ENCODE peak calls at places on chromosomes 2 and 18, in ten cellular contexts. N is neuronal stem cell; A is GM06990; F is HAP-1; S is CD8-positive, alpha-beta T cell; W is IMR-90; Y is bronchial epithelial cell; Q is left lung; K is ovary; T is neural progenitor cell. L is an unnamed sample.
A peak's percentile ranks its signal among the peaks of the same experiment; 100 is the strongest.

GRCh38 chr18:59238385-59238784 is 18.4 kb downstream of the GRP start:
- DNase-seq in A (no peak), K (no peak), W (no peak), Y (no peak), S (no peak), Q (no peak), T (no peak), N (no peak), F (no peak), L (no peak)

GRCh38 chr18:62720048-62720447 is 4.7 kb downstream of the PHLPP1 start:
- DNase-seq in Q (no peak), F (no peak), Y (no peak), T (no peak), W (no peak), N (no peak), A (no peak), K (no peak), S (no peak), L (no peak)

GRCh38 chr2:42910657-42911405 is 118.4 kb upstream of the HAAO start:
- DNase-seq in S (no peak), Q (no peak), T (no peak), Y (no peak), K (no peak), W (no peak), F (no peak), A (no peak), N (no peak), L (no peak)

GRCh38 chr18:72235422-72235821 is 308.7 kb downstream of the CBLN2 start:
- DNase-seq in N (peak; percentile 71), S (no peak), W (no peak), A (no peak), Y (peak; percentile 6), F (peak; percentile 45), T (peak; percentile 82), Q (no peak), K (no peak), L (no peak)

GRCh38 chr2:200377774-200378336 is 71.4 kb downstream of the SPATS2L start:
- DNase-seq in N (no peak), T (no peak), A (no peak), F (no peak), K (no peak), W (no peak), S (no peak), Q (no peak), Y (no peak), L (no peak)

GRCh38 chr2:124623560-124623959 is 598.5 kb downstream of the CNTNAP5 start:
- DNase-seq in A (no peak), W (no peak), Y (no peak), F (no peak), K (no peak), S (no peak), N (no peak), T (peak; percentile 39), Q (no peak), L (no peak)

GRCh38 chr18:9736445-9736844 is 28.3 kb downstream of the RAB31 start:
- DNase-seq in N (no peak), Q (no peak), W (no peak), A (no peak), T (no peak), S (no peak), Y (no peak), K (no peak), F (no peak), L (no peak)

GRCh38 chr2:96772903-96773675 is 12.4 kb downstream of the CNNM4 start:
- DNase-seq in F (no peak), Y (no peak), S (no peak), Q (no peak), W (no peak), T (no peak), N (no peak), K (no peak), A (peak; percentile 53), L (peak; percentile 9)

GRCh38 chr2:208360259-208361076 is 46.1 kb upstream of the PTH2R start:
- DNase-seq in A (peak; percentile 20), W (no peak), T (no peak), N (no peak), Q (peak; percentile 74), F (no peak), K (no peak), S (no peak), Y (no peak), L (peak; percentile 34)
- H3K4me3 ChIP-seq in A (no peak overlapping the region), W (no peak overlapping the region), T (no peak overlapping the region), N (no peak overlapping the region), Q (no peak overlapping the region), F (no peak overlapping the region), K (no peak overlapping the region), S (no peak overlapping the region), Y (no peak overlapping the region), L (no peak overlapping the region)

GRCh38 chr2:121281694-121282093 is 3.3 kb downstream of the TFCP2L1 start:
- DNase-seq in N (no peak), T (no peak), Q (no peak), A (no peak), W (no peak), F (no peak), Y (no peak), K (no peak), S (no peak), L (no peak)

GRCh38 chr2:121282800-121283382 is 2.1 kb downstream of the TFCP2L1 start:
- DNase-seq in F (no peak), K (no peak), N (no peak), A (no peak), S (no peak), Q (no peak), W (no peak), Y (no peak), T (no peak), L (no peak)

GRCh38 chr2:121285077-121285449 is at the start of gene TFCP2L1:
- DNase-seq in K (no peak), T (peak; percentile 67), A (peak; percentile 56), N (no peak), W (no peak), Y (peak; percentile 30), Q (peak; percentile 90), F (peak; percentile 71), S (no peak), L (peak; percentile 94)

GRCh38 chr2:121284424-121285076 is 452 bp downstream of the TFCP2L1 start:
- DNase-seq in W (no peak), S (no peak), F (peak; percentile 46), A (no peak), K (no peak), T (peak; percentile 36), Y (no peak), Q (peak; percentile 82), N (no peak), L (peak; percentile 85)

DNA sequence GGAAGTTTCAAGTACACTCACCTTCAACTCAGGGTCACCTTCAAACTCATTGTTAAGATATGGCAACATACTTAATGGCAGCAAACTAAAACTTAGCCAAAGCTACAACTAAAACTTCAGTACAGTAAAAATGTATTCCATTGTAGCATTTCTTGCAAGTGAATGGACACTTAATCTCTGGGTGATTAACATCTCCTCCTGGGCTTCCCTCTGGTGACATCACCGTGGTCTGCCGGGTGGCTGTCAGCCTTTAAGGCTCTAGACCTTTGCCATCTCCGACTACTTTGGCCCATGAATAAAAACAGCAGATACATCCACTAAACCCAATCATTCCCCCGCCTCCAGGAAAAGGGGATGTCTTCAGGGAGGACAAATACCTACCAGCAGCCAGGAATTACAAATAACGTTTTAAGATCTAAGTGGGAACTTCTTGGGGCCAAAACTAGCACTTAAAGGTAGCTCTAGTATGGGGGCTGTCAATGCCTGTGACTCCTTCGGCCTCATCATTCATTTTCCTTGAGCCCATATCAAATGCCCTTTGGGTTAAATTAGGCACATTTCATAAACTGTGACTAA is 1.2 kb downstream of the TFCP2L1 start:
- DNase-seq in N (no peak), T (no peak), K (no peak), A (no peak), S (no peak), W (no peak), Q (no peak), F (peak; percentile 57), Y (peak; percentile 48), L (no peak)
- H3K27me3 ChIP-seq in N (peaks cover 80% of the 10 kb centered on the region), T (peaks cover 65% of the 10 kb centered on the region), K (no peaks in the 10 kb centered on the region), A (peaks cover 1% of the 10 kb centered on the region), S (no peaks in the 10 kb centered on the region), W (peaks cover 67% of the 10 kb centered on the region), Q (peaks cover 67% of the 10 kb centered on the region), F (no peaks in the 10 kb centered on the region), Y (no peaks in the 10 kb centered on the region), L (peaks cover 21% of the 10 kb centered on the region)

GRCh38 chr18:5707586-5707985 is 163.8 kb upstream of the EPB41L3 start:
- DNase-seq in A (no peak), Y (no peak), N (no peak), K (no peak), W (no peak), S (no peak), F (no peak), T (no peak), Q (no peak), L (no peak)

GRCh38 chr18:5709476-5710095 is 165.8 kb upstream of the EPB41L3 start:
- DNase-seq in K (no peak), Y (no peak), A (no peak), F (no peak), S (no peak), N (no peak), W (no peak), T (no peak), Q (no peak), L (no peak)

GRCh38 chr18:5710235-5710634 is 166.4 kb upstream of the EPB41L3 start:
- DNase-seq in N (no peak), Y (no peak), W (no peak), F (no peak), Q (no peak), K (no peak), T (peak; percentile 6), S (no peak), A (no peak), L (no peak)

GRCh38 chr18:5705393-5705792 is 161.6 kb upstream of the EPB41L3 start:
- DNase-seq in Y (no peak), Q (no peak), N (no peak), S (no peak), W (no peak), K (no peak), F (no peak), T (no peak), A (no peak), L (no peak)

GRCh38 chr18:5710676-5711075 is 166.9 kb upstream of the EPB41L3 start:
- DNase-seq in T (no peak), S (no peak), K (no peak), F (no peak), A (no peak), Y (no peak), W (no peak), Q (no peak), N (no peak), L (no peak)
- H3K4me3 ChIP-seq in T (no peak overlapping the region), S (no peak overlapping the region), K (no peak overlapping the region), F (no peak overlapping the region), A (no peak overlapping the region), Y (no peak overlapping the region), W (no peak overlapping the region), Q (no peak overlapping the region), N (no peak overlapping the region), L (no peak overlapping the region)

DNA sequence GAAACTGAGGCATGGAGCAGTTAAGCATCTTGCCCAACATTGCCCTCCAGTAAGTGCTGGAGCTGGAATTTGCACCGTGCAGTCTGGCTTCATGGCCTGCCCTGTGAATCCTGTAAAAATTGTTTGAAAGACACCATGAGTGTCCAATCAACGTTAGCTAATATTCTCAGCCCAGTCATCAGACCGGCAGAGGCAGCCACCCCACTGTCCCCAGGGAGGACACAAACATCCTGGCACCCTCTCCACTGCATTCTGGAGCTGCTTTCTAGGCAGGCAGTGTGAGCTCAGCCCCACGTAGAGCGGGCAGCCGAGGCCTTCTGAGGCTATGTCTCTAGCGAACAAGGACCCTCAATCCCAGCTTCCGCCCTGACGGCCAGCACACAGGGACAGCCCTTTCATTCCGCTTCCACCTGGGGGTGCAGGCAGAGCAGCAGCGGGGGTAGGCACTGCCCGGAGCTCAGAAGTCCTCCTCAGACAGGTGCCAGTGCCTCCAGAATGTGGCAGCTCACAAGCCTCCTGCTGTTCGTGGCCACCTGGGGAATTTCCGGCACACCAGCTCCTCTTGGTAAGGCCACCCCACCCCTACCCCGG is 1.3 kb downstream of the PROC start:
- DNase-seq in S (no peak), Q (no peak), W (no peak), T (no peak), K (no peak), Y (no peak), N (no peak), F (no peak), A (no peak), L (peak; percentile 60)
- H3K27me3 ChIP-seq in S (peaks cover 9% of the 10 kb centered on the region), Q (peaks cover 59% of the 10 kb centered on the region), W (peaks cover 26% of the 10 kb centered on the region), T (peaks cover 100% of the 10 kb centered on the region), K (no peaks in the 10 kb centered on the region), Y (peaks cover 5% of the 10 kb centered on the region), N (peaks cover 97% of the 10 kb centered on the region), F (no peaks in the 10 kb centered on the region), A (peaks cover 2% of the 10 kb centered on the region), L (peaks cover 47% of the 10 kb centered on the region)

L was measured in H7.